ENCODE peak calls at places on chromosomes 1 and 21, in seven cellular contexts. C is CD8-positive, alpha-beta T cell; T is GM23338; Q is stomach; R is iPS DF 6.9; W is fibroblast of lung; D is colonic mucosa. V is an unnamed sample. For H3K4me1, the result is how much of the 10 kb centered on the place peaks cover.

GRCh38 chr1:40838045-40838979 is 23.9 kb downstream of the CITED4 start:
- DNase-seq in W (no peak), D (no peak), R (no peak), C (no peak), Q (no peak), T (peak), V (no peak)

GRCh38 chr1:162200096-162200847 is 130.8 kb downstream of the NOS1AP start:
- DNase-seq in W (peak), Q (no peak), D (no peak), R (no peak), T (no peak), C (no peak), V (no peak)

GRCh38 chr1:165290143-165290542 is 66.4 kb downstream of the LMX1A start:
- DNase-seq in C (no peak), D (no peak), Q (no peak), T (peak), W (peak), R (no peak), V (no peak)

GRCh38 chr1:56120021-56120420 is 459.3 kb downstream of the PLPP3 start:
- DNase-seq in Q (no peak), D (no peak), W (no peak), R (no peak), C (no peak), T (no peak), V (no peak)

GRCh38 chr21:33644383-33645074 is 2.2 kb downstream of the ITSN1 start:
- DNase-seq in Q (no peak), T (peak), D (no peak), R (no peak), C (no peak), W (peak), V (peak)

GRCh38 chr1:109892476-109893368 is 17.9 kb upstream of the CSF1 start:
- DNase-seq in T (no peak), D (no peak), W (no peak), Q (no peak), R (no peak), C (no peak), V (no peak)

GRCh38 chr1:62588000-62588399 is 9.3 kb upstream of the ANGPTL3 start:
- DNase-seq in R (no peak), T (no peak), W (peak), C (no peak), Q (no peak), D (no peak), V (no peak)

GRCh38 chr1:89489037-89489729 is 35.4 kb upstream of the LRRC8B start:
- DNase-seq in R (no peak), D (no peak), W (peak), C (no peak), T (no peak), Q (no peak), V (no peak)

GRCh38 chr1:44681905-44682900 is 7.7 kb downstream of the ARMH1 start:
- DNase-seq in W (no peak), Q (no peak), C (no peak), T (peak), D (no peak), R (no peak), V (peak)

GRCh38 chr1:27366113-27366410 is 699 bp downstream of the MAP3K6 start:
- DNase-seq in C (peak), D (peak), T (peak), Q (peak), R (no peak), W (peak), V (peak)

GRCh38 chr1:16075337-16076002 is 2.0 kb upstream of the FAM131C start:
- DNase-seq in R (no peak), T (no peak), Q (peak), W (peak), C (no peak), D (no peak), V (no peak)

GRCh38 chr1:209389258-209389657 is 194.3 kb upstream of the CAMK1G start:
- DNase-seq in T (no peak), W (peak), Q (no peak), R (no peak), D (no peak), C (no peak), V (no peak)

GRCh38 chr1:84166797-84167196 is 22.7 kb downstream of the PRKACB start:
- DNase-seq in W (no peak), Q (no peak), C (no peak), T (no peak), D (no peak), R (no peak), V (no peak)

GRCh38 chr1:228935855-228936727 is 200.8 kb downstream of the RHOU start:
- DNase-seq in W (no peak), R (no peak), T (no peak), Q (no peak), D (peak), C (no peak), V (peak)

GRCh38 chr21:26169611-26170470 is 729 bp downstream of the APP start:
- DNase-seq in D (peak), Q (peak), T (peak), R (no peak), W (peak), C (peak), V (peak)

GRCh38 chr1:220473440-220473839 is 54.5 kb upstream of the MARK1 start:
- DNase-seq in Q (no peak), D (no peak), C (no peak), W (no peak), T (no peak), R (no peak), V (no peak)

GRCh38 chr1:76141898-76142297 is 67.4 kb downstream of the ST6GALNAC3 start:
- DNase-seq in T (peak), Q (no peak), D (no peak), C (no peak), W (no peak), R (peak), V (no peak)

GRCh38 chr1:20126041-20126805 is 6.9 kb upstream of the PLA2G2D start:
- DNase-seq in T (no peak), R (no peak), C (no peak), W (no peak), D (no peak), Q (no peak), V (no peak)

GRCh38 chr21:35475768-35476167 is 426.7 kb upstream of the RUNX1 start:
- DNase-seq in Q (no peak), W (peak), C (no peak), T (no peak), D (no peak), R (no peak), V (no peak)

GRCh38 chr1:26069941-26070807 is 2.7 kb upstream of the TRIM63 start:
- DNase-seq in R (no peak), W (no peak), T (no peak), D (no peak), Q (no peak), C (no peak), V (no peak)

GRCh38 chr1:64854674-64855073 is 109.8 kb downstream of the RAVER2 start:
- DNase-seq in C (no peak), W (no peak), R (no peak), D (no peak), Q (no peak), T (no peak), V (no peak)

GRCh38 chr1:40857737-40858136 is 4.4 kb downstream of the CITED4 start:
- DNase-seq in D (no peak), C (no peak), T (no peak), W (no peak), Q (no peak), R (no peak), V (no peak)

GRCh38 chr1:37840711-37841110 is 18.7 kb downstream of the MTF1 start:
- DNase-seq in C (no peak), W (no peak), R (no peak), T (no peak), D (no peak), Q (no peak), V (no peak)

GRCh38 chr1:52668711-52669110 is 29.4 kb downstream of the COA7 start:
- DNase-seq in W (peak), T (no peak), C (no peak), D (no peak), R (no peak), Q (no peak), V (no peak)

GRCh38 chr1:33152685-33153432 is 29.0 kb downstream of the TRIM62 start:
- DNase-seq in D (no peak), T (peak), R (no peak), Q (peak), W (no peak), C (no peak), V (no peak)

GRCh38 chr1:64340361-64340760 is 129.6 kb upstream of the CACHD1 start:
- DNase-seq in C (no peak), Q (no peak), D (no peak), T (no peak), R (no peak), W (no peak), V (no peak)

GRCh38 chr1:209364716-209365115 is 218.8 kb upstream of the CAMK1G start:
- DNase-seq in C (no peak), T (no peak), D (no peak), R (no peak), W (peak), Q (no peak), V (no peak)

GRCh38 chr1:87180682-87181081 is 148.0 kb upstream of the LMO4 start:
- DNase-seq in Q (no peak), C (no peak), W (no peak), D (no peak), T (no peak), R (no peak), V (no peak)

DNA sequence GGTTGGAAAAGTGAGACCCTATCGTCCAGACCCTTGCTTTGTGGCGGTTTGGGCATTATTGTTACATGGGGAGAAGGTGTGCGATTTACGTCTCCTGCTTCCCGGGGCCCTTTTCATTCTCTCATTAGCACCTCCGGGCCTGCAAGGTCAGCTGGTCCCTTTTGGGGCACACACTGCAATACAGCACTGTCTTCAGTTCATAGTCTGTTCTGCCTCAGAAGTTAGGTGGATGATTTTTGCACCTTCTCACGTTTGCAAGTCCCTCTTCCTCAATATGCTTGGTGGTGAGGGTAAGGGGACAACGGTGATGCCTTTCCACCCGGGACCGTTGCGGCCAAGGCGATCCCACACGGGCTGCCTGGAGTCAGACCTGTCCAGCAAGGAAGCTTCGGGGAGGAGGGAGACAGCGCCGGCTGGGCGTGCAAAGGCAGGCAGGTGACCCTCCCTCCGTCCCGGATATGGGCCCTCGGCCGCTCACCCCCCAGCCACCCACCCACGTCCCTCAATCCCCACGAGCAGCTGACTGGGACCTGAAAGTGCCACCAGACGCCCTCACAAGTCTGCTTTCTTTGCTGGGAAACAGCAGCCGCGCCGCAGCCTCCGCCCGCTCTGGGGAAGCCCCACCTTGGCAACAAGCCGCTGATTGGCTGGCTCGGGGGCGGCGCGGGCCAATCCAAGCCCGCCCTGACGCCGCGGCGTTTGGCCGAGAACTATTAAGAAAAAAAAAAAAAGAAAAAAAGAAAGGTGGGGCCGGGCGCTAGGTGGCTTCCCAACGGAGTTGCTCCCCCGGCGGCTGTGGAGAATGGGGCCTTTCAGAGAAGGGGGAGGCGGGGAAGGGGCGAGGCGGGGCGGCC is 21.7 kb downstream of the BTG2 start:
- DNase-seq in D (peak), Q (peak), W (peak), R (no peak), T (peak), C (peak), V (peak)
- H3K4me1 ChIP-seq in D (under half), Q (half or more), W (under half), R (under half), T (under half), C (half or more), V (under half)

DNA sequence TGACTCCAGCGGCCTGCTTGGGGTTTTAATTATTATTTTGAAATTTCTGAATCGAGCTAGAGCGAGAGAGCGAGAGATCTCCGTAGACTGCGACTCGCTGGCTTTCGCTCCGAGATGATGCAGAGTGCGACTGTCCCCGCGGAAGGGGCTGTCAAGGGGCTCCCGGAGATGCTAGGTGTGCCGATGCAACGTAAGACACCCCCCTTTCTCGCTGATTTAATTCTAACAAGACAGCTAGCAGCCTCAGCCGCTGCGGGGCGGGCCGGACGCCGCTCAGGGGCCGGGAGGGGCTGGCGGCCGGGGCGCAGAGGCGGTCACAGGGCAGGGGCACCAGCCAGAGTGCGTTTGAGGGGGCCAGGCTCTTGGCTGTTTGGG is 339 bp downstream of the LHX4 start:
- DNase-seq in R (no peak), T (peak), C (no peak), Q (no peak), D (no peak), W (no peak), V (no peak)
- H3K4me3 ChIP-seq in R (peak), T (peak), C (peak), Q (peak), D (peak), W (peak), V (no peak)

GRCh38 chr1:206901944-206902343 is 4.7 kb downstream of the IL24 start:
- DNase-seq in W (no peak), Q (no peak), C (no peak), T (no peak), D (no peak), R (no peak), V (no peak)

GRCh38 chr1:206898089-206898908 is 1.1 kb downstream of the IL24 start:
- DNase-seq in C (no peak), Q (no peak), W (peak), R (no peak), D (no peak), T (no peak), V (no peak)

GRCh38 chr1:206898909-206899431 is 1.7 kb downstream of the IL24 start:
- DNase-seq in Q (no peak), C (no peak), T (no peak), W (no peak), D (no peak), R (no peak), V (no peak)

GRCh38 chr1:206899717-206900116 is 2.5 kb downstream of the IL24 start:
- DNase-seq in R (no peak), W (no peak), Q (no peak), T (no peak), C (no peak), D (no peak), V (no peak)

GRCh38 chr1:206900149-206900548 is 2.9 kb downstream of the IL24 start:
- DNase-seq in R (no peak), T (no peak), C (no peak), W (no peak), D (no peak), Q (no peak), V (no peak)
- H3K4me1 ChIP-seq in R (under half), T (under half), C (under half), W (under half), D (under half), Q (under half), V (under half)

DNA sequence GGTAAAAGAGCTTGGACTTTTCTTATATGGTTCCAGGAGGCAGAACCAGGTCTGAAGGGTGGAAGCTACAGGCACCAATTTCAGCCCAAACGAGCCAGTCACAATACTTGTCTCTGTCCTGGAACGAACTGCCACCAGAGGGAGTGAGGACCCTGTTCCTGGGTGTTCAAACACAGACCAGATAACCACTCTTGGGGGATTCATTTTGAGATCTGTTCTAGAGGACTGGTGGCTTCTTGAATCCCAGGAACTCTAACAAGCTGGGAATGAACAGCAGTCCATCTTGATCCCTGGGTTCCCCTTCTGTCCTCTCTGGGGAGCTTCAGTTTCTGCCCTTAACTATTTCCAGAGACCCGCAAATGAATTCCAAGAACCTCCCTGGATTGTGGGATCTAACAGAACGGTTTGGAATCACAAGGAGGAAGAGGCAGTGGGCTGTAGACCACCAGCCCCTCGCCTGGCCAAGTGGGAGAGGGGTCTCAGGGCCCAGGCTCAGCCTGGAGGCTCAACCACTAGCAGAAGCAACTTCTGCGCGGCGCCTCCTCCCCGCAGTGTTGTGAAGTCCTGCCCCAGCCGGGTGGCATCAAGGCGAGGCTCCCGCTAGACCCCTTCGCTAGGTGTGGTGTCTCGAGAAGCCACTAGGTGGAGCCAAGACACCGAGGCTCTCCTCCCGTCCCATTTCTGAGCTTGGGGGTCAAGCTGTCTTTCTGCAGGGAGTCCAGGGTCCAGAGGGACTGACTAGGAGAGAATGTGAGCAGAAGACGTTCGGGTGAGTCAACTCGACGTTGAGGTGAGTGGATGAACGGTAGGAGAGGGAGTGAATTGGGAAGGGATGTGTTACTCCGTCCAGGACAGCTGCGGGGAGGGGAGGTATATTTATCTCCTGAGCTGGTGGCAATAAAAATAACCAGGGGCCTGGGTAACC is 12.1 kb upstream of the NES start:
- DNase-seq in R (no peak), T (peak), D (peak), Q (peak), C (peak), W (peak), V (peak)
- H3K4me3 ChIP-seq in R (peak), T (peak), D (no peak), Q (no peak), C (no peak), W (peak), V (no peak)

GRCh38 chr1:95287825-95288224 is 53.8 kb downstream of the RWDD3 start:
- DNase-seq in W (no peak), C (no peak), D (no peak), Q (no peak), R (no peak), T (no peak), V (peak)

GRCh38 chr1:95282496-95282850 is 48.5 kb downstream of the RWDD3 start:
- DNase-seq in W (peak), D (no peak), C (no peak), R (no peak), T (no peak), Q (no peak), V (no peak)

GRCh38 chr1:95284420-95284819 is 50.4 kb downstream of the RWDD3 start:
- DNase-seq in D (no peak), T (no peak), W (no peak), R (no peak), C (no peak), Q (no peak), V (no peak)

GRCh38 chr1:95287078-95287477 is 53.1 kb downstream of the RWDD3 start:
- DNase-seq in Q (no peak), D (no peak), T (peak), R (no peak), W (no peak), C (no peak), V (no peak)

DNA sequence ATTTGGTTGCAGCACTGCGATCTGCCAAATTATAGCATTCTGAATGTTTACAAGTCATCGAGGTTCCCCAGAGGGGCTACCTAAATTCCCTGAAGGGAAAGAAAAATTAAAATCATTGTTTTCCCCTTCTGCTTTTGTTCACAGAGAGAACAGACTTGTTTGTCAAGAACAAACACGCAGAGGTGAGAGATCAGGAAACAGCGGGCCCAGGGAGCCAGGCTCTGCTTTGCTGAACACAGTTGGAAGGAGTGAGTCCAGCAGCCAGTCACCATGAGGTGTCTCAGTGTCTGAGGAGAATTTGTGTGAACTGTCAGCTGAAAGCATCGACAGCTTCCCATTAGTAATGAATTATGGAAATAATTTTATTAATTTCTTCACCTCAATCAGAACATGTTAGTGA is 52.5 kb downstream of the RWDD3 start:
- DNase-seq in W (no peak), C (no peak), D (no peak), R (no peak), Q (peak), T (no peak), V (no peak)
- H3K4me1 ChIP-seq in W (under half), C (under half), D (under half), R (under half), Q (under half), T (under half), V (under half)

DNA sequence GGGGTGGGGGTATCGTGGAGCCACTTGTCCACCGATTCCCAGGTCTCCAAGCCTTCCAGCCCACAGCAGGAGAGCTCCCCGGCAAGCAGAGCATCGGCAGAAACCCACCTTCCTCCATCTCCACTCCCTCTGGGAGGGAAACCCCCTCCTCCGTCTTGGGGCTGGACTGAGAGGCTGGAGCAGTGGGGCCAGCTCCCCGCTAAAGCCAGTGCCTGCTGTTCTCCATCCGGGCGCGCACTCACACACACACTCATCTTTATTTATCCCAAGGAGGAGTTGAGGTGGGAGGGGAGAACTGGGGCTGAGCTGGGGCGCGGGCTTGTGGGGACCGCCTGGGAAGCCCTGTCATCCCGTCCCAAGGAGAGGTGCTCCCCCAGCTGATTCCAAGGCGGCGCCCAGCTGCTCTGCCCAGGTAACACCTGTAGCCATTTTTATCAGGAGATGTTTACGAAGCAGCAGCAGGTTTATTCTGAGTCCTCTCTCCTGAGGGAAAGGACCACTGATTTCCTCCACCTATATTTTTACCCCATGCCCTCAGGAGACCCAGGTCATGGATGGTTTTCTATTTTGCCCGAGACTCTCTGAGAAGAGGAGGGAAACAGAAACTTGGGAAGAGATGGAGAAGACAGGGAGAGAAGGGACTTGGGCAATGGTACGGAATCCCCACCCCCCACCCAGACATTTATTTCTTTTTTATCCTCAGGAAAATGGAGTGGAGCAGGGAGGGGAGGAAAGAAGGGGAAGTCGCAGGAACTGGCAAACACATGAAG is 2.1 kb downstream of the KCNN3 start:
- DNase-seq in R (no peak), C (no peak), Q (no peak), W (no peak), T (peak), D (no peak), V (no peak)
- H3K4me3 ChIP-seq in R (no peak), C (no peak), Q (peak), W (no peak), T (peak), D (no peak), V (no peak)